ENCODE peak calls at places on chromosomes 6 and 20, in four cellular contexts. One of them, this sample, is unnamed.

GRCh38 chr6:46848684-46849360 is 55.6 kb downstream of the MEP1A start:
- DNase-seq in vagina: no peak
- DNase-seq in lung: peak
- DNase-seq in NCI-H1105 treated with DMSO at 0.1 percent for 48 hours: peak
- DNase-seq in this sample: peak

GRCh38 chr6:104887350-104887749 is 27.6 kb upstream of the HACE1 start:
- DNase-seq in NCI-H1105 treated with DMSO at 0.1 percent for 48 hours: no peak
- DNase-seq in lung: no peak
- DNase-seq in vagina: no peak
- DNase-seq in this sample: no peak

GRCh38 chr20:13325033-13325432 is 104.0 kb downstream of the ISM1 start:
- DNase-seq in NCI-H1105 treated with DMSO at 0.1 percent for 48 hours: no peak
- DNase-seq in vagina: no peak
- DNase-seq in lung: no peak
- DNase-seq in this sample: no peak

GRCh38 chr6:162200036-162200435 is 527.5 kb downstream of the PRKN start:
- DNase-seq in NCI-H1105 treated with DMSO at 0.1 percent for 48 hours: no peak
- DNase-seq in lung: no peak
- DNase-seq in vagina: no peak
- DNase-seq in this sample: no peak

GRCh38 chr20:41692479-41693135 is 74.4 kb upstream of the CHD6 start:
- DNase-seq in NCI-H1105 treated with DMSO at 0.1 percent for 48 hours: peak
- DNase-seq in lung: peak
- DNase-seq in vagina: peak
- DNase-seq in this sample: peak

GRCh38 chr6:112576421-112576820 is 229.3 kb downstream of the RFPL4B start:
- DNase-seq in lung: no peak
- DNase-seq in vagina: no peak
- DNase-seq in NCI-H1105 treated with DMSO at 0.1 percent for 48 hours: no peak
- DNase-seq in this sample: no peak

GRCh38 chr20:61185841-61186601 is 66.0 kb upstream of the CDH4 start:
- DNase-seq in NCI-H1105 treated with DMSO at 0.1 percent for 48 hours: no peak
- DNase-seq in vagina: no peak
- DNase-seq in lung: no peak
- DNase-seq in this sample: no peak

GRCh38 chr6:106128981-106129761 is 43.0 kb downstream of the PRDM1 start:
- DNase-seq in NCI-H1105 treated with DMSO at 0.1 percent for 48 hours: no peak
- DNase-seq in vagina: no peak
- DNase-seq in lung: no peak
- DNase-seq in this sample: no peak

GRCh38 chr20:2293971-2294370 is 1.8 kb upstream of the TGM3 start:
- DNase-seq in vagina: no peak
- DNase-seq in NCI-H1105 treated with DMSO at 0.1 percent for 48 hours: no peak
- DNase-seq in lung: no peak
- DNase-seq in this sample: no peak

GRCh38 chr6:121504227-121504626 is 68.8 kb downstream of the GJA1 start:
- DNase-seq in vagina: no peak
- DNase-seq in lung: no peak
- DNase-seq in NCI-H1105 treated with DMSO at 0.1 percent for 48 hours: no peak
- DNase-seq in this sample: no peak

GRCh38 chr6:153231048-153231635 is 100.1 kb upstream of the RGS17 start:
- DNase-seq in lung: peak
- DNase-seq in vagina: no peak
- DNase-seq in NCI-H1105 treated with DMSO at 0.1 percent for 48 hours: no peak
- DNase-seq in this sample: no peak

GRCh38 chr20:41608606-41609005 is 9.6 kb downstream of the CHD6 start:
- DNase-seq in NCI-H1105 treated with DMSO at 0.1 percent for 48 hours: no peak
- DNase-seq in vagina: no peak
- DNase-seq in lung: no peak
- DNase-seq in this sample: no peak

GRCh38 chr6:128657181-128657580 is 136.8 kb upstream of the PTPRK start:
- DNase-seq in lung: no peak
- DNase-seq in NCI-H1105 treated with DMSO at 0.1 percent for 48 hours: no peak
- DNase-seq in vagina: no peak
- DNase-seq in this sample: no peak

GRCh38 chr6:43878823-43879495 is 108.9 kb downstream of the VEGFA start:
- DNase-seq in vagina: no peak
- DNase-seq in NCI-H1105 treated with DMSO at 0.1 percent for 48 hours: no peak
- DNase-seq in lung: no peak
- DNase-seq in this sample: no peak

GRCh38 chr6:160995271-160995670 is 3.7 kb downstream of the MAP3K4 start:
- DNase-seq in NCI-H1105 treated with DMSO at 0.1 percent for 48 hours: peak
- DNase-seq in lung: no peak
- DNase-seq in vagina: no peak
- DNase-seq in this sample: no peak

GRCh38 chr6:128068110-128068460 is 167.2 kb upstream of the THEMIS start:
- DNase-seq in lung: no peak
- DNase-seq in NCI-H1105 treated with DMSO at 0.1 percent for 48 hours: no peak
- DNase-seq in vagina: no peak
- DNase-seq in this sample: no peak

GRCh38 chr20:17749979-17750721 is 50.4 kb downstream of the BANF2 start:
- DNase-seq in vagina: no peak
- DNase-seq in NCI-H1105 treated with DMSO at 0.1 percent for 48 hours: no peak
- DNase-seq in lung: peak
- DNase-seq in this sample: peak

GRCh38 chr20:41480054-41480770 is 113.6 kb upstream of the EMILIN3 start:
- DNase-seq in NCI-H1105 treated with DMSO at 0.1 percent for 48 hours: no peak
- DNase-seq in lung: no peak
- DNase-seq in vagina: no peak
- DNase-seq in this sample: no peak

GRCh38 chr20:8854566-8854965 is 214.3 kb upstream of the PLCB4 start:
- DNase-seq in NCI-H1105 treated with DMSO at 0.1 percent for 48 hours: no peak
- DNase-seq in vagina: no peak
- DNase-seq in lung: peak
- DNase-seq in this sample: peak

GRCh38 chr20:44006126-44006525 is 91.5 kb downstream of the TOX2 start:
- DNase-seq in lung: no peak
- DNase-seq in NCI-H1105 treated with DMSO at 0.1 percent for 48 hours: no peak
- DNase-seq in vagina: no peak
- DNase-seq in this sample: no peak

GRCh38 chr6:108518714-108519576 is 41.8 kb upstream of the FOXO3 start:
- DNase-seq in vagina: no peak
- DNase-seq in NCI-H1105 treated with DMSO at 0.1 percent for 48 hours: peak
- DNase-seq in lung: no peak
- DNase-seq in this sample: no peak

GRCh38 chr6:25852756-25853155 is 20.9 kb upstream of the SLC17A1 start:
- DNase-seq in vagina: no peak
- DNase-seq in NCI-H1105 treated with DMSO at 0.1 percent for 48 hours: no peak
- DNase-seq in lung: no peak
- DNase-seq in this sample: no peak

GRCh38 chr6:148851683-148852556 is 105.1 kb downstream of the UST start:
- DNase-seq in lung: no peak
- DNase-seq in vagina: no peak
- DNase-seq in NCI-H1105 treated with DMSO at 0.1 percent for 48 hours: no peak
- DNase-seq in this sample: no peak

GRCh38 chr6:4480788-4481725 is 295.1 kb upstream of the CDYL start:
- DNase-seq in NCI-H1105 treated with DMSO at 0.1 percent for 48 hours: no peak
- DNase-seq in vagina: no peak
- DNase-seq in lung: no peak
- DNase-seq in this sample: no peak

GRCh38 chr20:10883166-10883565 is 209.4 kb upstream of the JAG1 start:
- DNase-seq in lung: no peak
- DNase-seq in NCI-H1105 treated with DMSO at 0.1 percent for 48 hours: no peak
- DNase-seq in vagina: no peak
- DNase-seq in this sample: no peak

GRCh38 chr6:54193560-54193959 is 82.3 kb downstream of the MLIP start:
- DNase-seq in NCI-H1105 treated with DMSO at 0.1 percent for 48 hours: no peak
- DNase-seq in vagina: no peak
- DNase-seq in lung: no peak
- DNase-seq in this sample: no peak

GRCh38 chr6:7262037-7262461 is 51.0 kb downstream of the SSR1 start:
- DNase-seq in lung: peak
- DNase-seq in NCI-H1105 treated with DMSO at 0.1 percent for 48 hours: peak
- DNase-seq in vagina: no peak
- DNase-seq in this sample: peak

GRCh38 chr6:26312096-26312463 is 52.9 kb upstream of the BTN3A2 start:
- DNase-seq in NCI-H1105 treated with DMSO at 0.1 percent for 48 hours: no peak
- DNase-seq in lung: no peak
- DNase-seq in vagina: no peak
- DNase-seq in this sample: no peak

GRCh38 chr6:157558049-157558448 is 177.1 kb downstream of the ZDHHC14 start:
- DNase-seq in lung: no peak
- DNase-seq in NCI-H1105 treated with DMSO at 0.1 percent for 48 hours: no peak
- DNase-seq in vagina: peak
- DNase-seq in this sample: peak